ENCODE peak calls at places on chromosome 17, in five cellular contexts. R, H, Q, Y and L are unnamed samples.

GRCh38 chr17:6506679-6507231 is 49.6 kb downstream of the PITPNM3 start:
- DNase-seq in R (no peak), H (no peak), Q (peak), Y (no peak), L (no peak)

GRCh38 chr17:9287301-9287700 is 266.0 kb downstream of the NTN1 start:
- DNase-seq in R (no peak), H (no peak), Q (no peak), Y (no peak), L (no peak)

GRCh38 chr17:74892974-74893911 is at the start of gene FADS6:
- DNase-seq in R (no peak), H (no peak), Q (no peak), Y (peak), L (no peak)

GRCh38 chr17:48004973-48005372 is 32.6 kb downstream of the COPZ2 start:
- DNase-seq in R (no peak), H (no peak), Q (no peak), Y (no peak), L (no peak)

GRCh38 chr17:81693491-81694360 is 9.4 kb upstream of the MRPL12 start:
- DNase-seq in R (no peak), H (no peak), Q (no peak), Y (no peak), L (no peak)

GRCh38 chr17:52147872-52148271 is 10.6 kb downstream of the CA10 start:
- DNase-seq in R (no peak), H (no peak), Q (no peak), Y (no peak), L (no peak)

GRCh38 chr17:4852504-4853075 is 19.4 kb downstream of the MINK1 start:
- DNase-seq in R (no peak), H (no peak), Q (no peak), Y (no peak), L (no peak)

GRCh38 chr17:50663812-50664374 is 29.2 kb downstream of the ABCC3 start:
- DNase-seq in R (no peak), H (no peak), Q (no peak), Y (peak), L (no peak)

GRCh38 chr17:15930426-15930825 is 14.5 kb upstream of the ADORA2B start:
- DNase-seq in R (no peak), H (no peak), Q (no peak), Y (no peak), L (no peak)

GRCh38 chr17:68835061-68835460 is 120.1 kb downstream of the ABCA8 start:
- DNase-seq in R (no peak), H (no peak), Q (no peak), Y (no peak), L (no peak)

GRCh38 chr17:77887110-77887463 is 71.4 kb upstream of the TNRC6C start:
- DNase-seq in R (no peak), H (no peak), Q (no peak), Y (no peak), L (no peak)

GRCh38 chr17:64270885-64271284 is 7.8 kb upstream of the TEX2 start:
- DNase-seq in R (no peak), H (no peak), Q (no peak), Y (no peak), L (no peak)

GRCh38 chr17:31596382-31597323 is 205.2 kb downstream of the RAB11FIP4 start:
- DNase-seq in R (peak), H (peak), Q (peak), Y (no peak), L (no peak)